ENCODE peak calls at places on chromosomes 5 and 9, in six cellular contexts. One of them, this sample, is unnamed. For H3K4me1, the result is how much of the 10 kb centered on the place peaks cover.

GRCh38 chr9:134913041-134913712 is 4.5 kb downstream of the FCN1 start:
- DNase-seq in left lung: no peak
- DNase-seq in hepatocyte: no peak
- DNase-seq in H1: no peak
- DNase-seq in heart right ventricle: no peak
- DNase-seq in upper lobe of right lung: peak
- DNase-seq in this sample: no peak

GRCh38 chr9:29556317-29556716 is 1983.0 kb upstream of the C9orf72 start:
- DNase-seq in heart right ventricle: no peak
- DNase-seq in upper lobe of right lung: no peak
- DNase-seq in left lung: no peak
- DNase-seq in H1: no peak
- DNase-seq in hepatocyte: no peak
- DNase-seq in this sample: no peak

GRCh38 chr5:6188344-6188743 is 190.0 kb downstream of the MED10 start:
- DNase-seq in hepatocyte: no peak
- DNase-seq in heart right ventricle: no peak
- DNase-seq in H1: no peak
- DNase-seq in left lung: no peak
- DNase-seq in upper lobe of right lung: no peak
- DNase-seq in this sample: no peak

GRCh38 chr5:132500931-132501628 is 10.5 kb upstream of the IRF1 start:
- DNase-seq in left lung: peak
- DNase-seq in upper lobe of right lung: peak
- DNase-seq in hepatocyte: peak
- DNase-seq in heart right ventricle: peak
- DNase-seq in H1: no peak
- DNase-seq in this sample: peak

GRCh38 chr9:132506907-132507669 is 75.3 kb upstream of the BARHL1 start:
- DNase-seq in H1: no peak
- DNase-seq in heart right ventricle: no peak
- DNase-seq in hepatocyte: no peak
- DNase-seq in upper lobe of right lung: no peak
- DNase-seq in left lung: no peak
- DNase-seq in this sample: peak

GRCh38 chr5:122500245-122501086 is 188.4 kb downstream of the SNCAIP start:
- DNase-seq in hepatocyte: peak
- DNase-seq in left lung: no peak
- DNase-seq in H1: peak
- DNase-seq in upper lobe of right lung: no peak
- DNase-seq in heart right ventricle: peak
- DNase-seq in this sample: peak

GRCh38 chr5:114174837-114175236 is 187.0 kb upstream of the KCNN2 start:
- DNase-seq in hepatocyte: no peak
- DNase-seq in H1: no peak
- DNase-seq in heart right ventricle: no peak
- DNase-seq in upper lobe of right lung: no peak
- DNase-seq in left lung: no peak
- DNase-seq in this sample: no peak

GRCh38 chr5:89047591-89047990 is 164.6 kb upstream of the MEF2C start:
- DNase-seq in upper lobe of right lung: no peak
- DNase-seq in hepatocyte: no peak
- DNase-seq in heart right ventricle: no peak
- DNase-seq in left lung: no peak
- DNase-seq in H1: no peak
- DNase-seq in this sample: no peak

GRCh38 chr9:7910426-7911015 is 110.9 kb upstream of the DMAC1 start:
- DNase-seq in hepatocyte: no peak
- DNase-seq in H1: no peak
- DNase-seq in heart right ventricle: peak
- DNase-seq in left lung: no peak
- DNase-seq in upper lobe of right lung: no peak
- DNase-seq in this sample: no peak

GRCh38 chr5:62256161-62257017 is 49.6 kb upstream of the KIF2A start:
- DNase-seq in left lung: no peak
- DNase-seq in hepatocyte: no peak
- DNase-seq in heart right ventricle: no peak
- DNase-seq in H1: no peak
- DNase-seq in upper lobe of right lung: no peak
- DNase-seq in this sample: peak

GRCh38 chr5:98110791-98111190 is 662.7 kb upstream of the RGMB start:
- DNase-seq in hepatocyte: no peak
- DNase-seq in heart right ventricle: no peak
- DNase-seq in H1: no peak
- DNase-seq in upper lobe of right lung: no peak
- DNase-seq in left lung: no peak
- DNase-seq in this sample: no peak

GRCh38 chr9:136753371-136754058 is 4.5 kb downstream of the LCN8 start:
- DNase-seq in hepatocyte: no peak
- DNase-seq in upper lobe of right lung: no peak
- DNase-seq in heart right ventricle: no peak
- DNase-seq in H1: no peak
- DNase-seq in left lung: no peak
- DNase-seq in this sample: no peak

GRCh38 chr9:136848393-136849037 is 694 bp upstream of the PHPT1 start:
- DNase-seq in left lung: peak
- DNase-seq in H1: no peak
- DNase-seq in upper lobe of right lung: peak
- DNase-seq in hepatocyte: peak
- DNase-seq in heart right ventricle: peak
- DNase-seq in this sample: peak

GRCh38 chr5:135308752-135309151 is 90.3 kb downstream of the MACROH2A1 start:
- DNase-seq in heart right ventricle: no peak
- DNase-seq in left lung: no peak
- DNase-seq in H1: no peak
- DNase-seq in hepatocyte: peak
- DNase-seq in upper lobe of right lung: no peak
- DNase-seq in this sample: no peak

GRCh38 chr5:76831108-76831447 is 12.2 kb downstream of the F2RL1 start:
- DNase-seq in left lung: no peak
- DNase-seq in hepatocyte: no peak
- DNase-seq in upper lobe of right lung: no peak
- DNase-seq in heart right ventricle: no peak
- DNase-seq in H1: no peak
- DNase-seq in this sample: no peak

GRCh38 chr9:125436613-125437443 is 175.2 kb downstream of the GAPVD1 start:
- DNase-seq in upper lobe of right lung: peak
- DNase-seq in left lung: no peak
- DNase-seq in heart right ventricle: no peak
- DNase-seq in H1: no peak
- DNase-seq in hepatocyte: no peak
- DNase-seq in this sample: no peak

GRCh38 chr9:22005700-22006605 is 3.2 kb downstream of the CDKN2B start:
- DNase-seq in hepatocyte: peak
- DNase-seq in H1: no peak
- DNase-seq in upper lobe of right lung: peak
- DNase-seq in heart right ventricle: no peak
- DNase-seq in left lung: no peak
- DNase-seq in this sample: peak

GRCh38 chr5:11302663-11303062 is 541.6 kb upstream of the DAP start:
- DNase-seq in left lung: no peak
- DNase-seq in H1: no peak
- DNase-seq in upper lobe of right lung: no peak
- DNase-seq in heart right ventricle: no peak
- DNase-seq in hepatocyte: no peak
- DNase-seq in this sample: no peak

GRCh38 chr5:76819851-76820280 is 1.0 kb downstream of the F2RL1 start:
- DNase-seq in hepatocyte: no peak
- DNase-seq in heart right ventricle: no peak
- DNase-seq in H1: no peak
- DNase-seq in left lung: peak
- DNase-seq in upper lobe of right lung: peak
- DNase-seq in this sample: no peak

GRCh38 chr5:10630126-10630525 is 66.3 kb downstream of the ANKRD33B start:
- DNase-seq in hepatocyte: no peak
- DNase-seq in left lung: no peak
- DNase-seq in heart right ventricle: no peak
- DNase-seq in H1: no peak
- DNase-seq in upper lobe of right lung: peak
- DNase-seq in this sample: no peak

GRCh38 chr9:135376511-135377173 is 102.9 kb upstream of the PPP1R26 start:
- DNase-seq in heart right ventricle: no peak
- DNase-seq in H1: no peak
- DNase-seq in upper lobe of right lung: no peak
- DNase-seq in left lung: no peak
- DNase-seq in hepatocyte: no peak
- DNase-seq in this sample: no peak

GRCh38 chr5:10111575-10111974 is 138.1 kb downstream of the ATPSCKMT start:
- DNase-seq in H1: no peak
- DNase-seq in upper lobe of right lung: no peak
- DNase-seq in heart right ventricle: no peak
- DNase-seq in hepatocyte: peak
- DNase-seq in left lung: no peak
- DNase-seq in this sample: peak

GRCh38 chr5:96509313-96509712 is 76.3 kb upstream of the PCSK1 start:
- DNase-seq in H1: no peak
- DNase-seq in upper lobe of right lung: no peak
- DNase-seq in left lung: no peak
- DNase-seq in hepatocyte: no peak
- DNase-seq in heart right ventricle: no peak
- DNase-seq in this sample: no peak

GRCh38 chr9:72952914-72953313 is at the start of gene ALDH1A1:
- DNase-seq in heart right ventricle: no peak
- DNase-seq in left lung: peak
- DNase-seq in H1: no peak
- DNase-seq in upper lobe of right lung: no peak
- DNase-seq in hepatocyte: peak
- DNase-seq in this sample: no peak

GRCh38 chr5:85096426-85096825 is 711.7 kb upstream of the EDIL3 start:
- DNase-seq in heart right ventricle: no peak
- DNase-seq in left lung: no peak
- DNase-seq in hepatocyte: no peak
- DNase-seq in upper lobe of right lung: no peak
- DNase-seq in H1: no peak
- DNase-seq in this sample: no peak

GRCh38 chr5:35416217-35416988 is 186.1 kb upstream of the PRLR start:
- DNase-seq in hepatocyte: peak
- DNase-seq in heart right ventricle: no peak
- DNase-seq in H1: no peak
- DNase-seq in upper lobe of right lung: no peak
- DNase-seq in left lung: no peak
- DNase-seq in this sample: no peak

GRCh38 chr5:144581044-144581443 is 410.4 kb downstream of the KCTD16 start:
- DNase-seq in heart right ventricle: no peak
- DNase-seq in hepatocyte: no peak
- DNase-seq in H1: no peak
- DNase-seq in left lung: no peak
- DNase-seq in upper lobe of right lung: no peak
- DNase-seq in this sample: no peak

GRCh38 chr5:108341866-108342265 is 40.0 kb downstream of the FBXL17 start:
- DNase-seq in H1: no peak
- DNase-seq in hepatocyte: no peak
- DNase-seq in upper lobe of right lung: no peak
- DNase-seq in left lung: no peak
- DNase-seq in heart right ventricle: no peak
- DNase-seq in this sample: no peak

GRCh38 chr9:95587071-95587964 is 70.5 kb upstream of the PTCH1 start:
- DNase-seq in heart right ventricle: no peak
- DNase-seq in hepatocyte: no peak
- DNase-seq in left lung: no peak
- DNase-seq in upper lobe of right lung: no peak
- DNase-seq in H1: no peak
- DNase-seq in this sample: no peak

GRCh38 chr5:160467555-160468418 is 46.1 kb downstream of the PTTG1 start:
- DNase-seq in hepatocyte: peak
- DNase-seq in upper lobe of right lung: peak
- DNase-seq in heart right ventricle: peak
- DNase-seq in left lung: peak
- DNase-seq in H1: no peak
- DNase-seq in this sample: peak
- H3K4me3 ChIP-seq in hepatocyte: no peak
- H3K4me3 ChIP-seq in upper lobe of right lung: peak
- H3K4me3 ChIP-seq in heart right ventricle: peak
- H3K4me3 ChIP-seq in left lung: no peak
- H3K4me3 ChIP-seq in H1: no peak
- H3K4me3 ChIP-seq in this sample: no peak

DNA sequence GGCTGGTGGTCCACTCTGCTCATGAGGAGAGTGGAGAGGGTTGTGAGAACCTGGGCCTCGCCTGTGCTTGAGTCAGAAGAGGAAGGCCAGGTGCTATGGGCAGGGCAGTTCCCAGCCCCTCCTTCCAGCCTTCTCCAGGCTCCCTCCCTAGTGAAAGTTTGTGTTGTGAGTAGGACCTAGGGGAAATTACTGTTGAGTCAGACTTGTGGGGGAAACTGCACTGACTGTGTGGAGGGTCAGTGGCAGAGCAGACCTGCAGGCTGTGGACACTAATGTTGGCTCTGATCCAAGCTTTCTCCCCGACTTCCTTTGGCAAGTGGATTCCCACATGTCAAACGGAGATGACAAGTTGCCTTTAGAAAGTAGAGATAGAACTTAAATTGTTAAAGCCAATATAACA is 102.6 kb downstream of the ARHGAP26 start:
- DNase-seq in heart right ventricle: peak
- DNase-seq in H1: no peak
- DNase-seq in hepatocyte: no peak
- DNase-seq in upper lobe of right lung: no peak
- DNase-seq in left lung: peak
- DNase-seq in this sample: peak
- H3K4me1 ChIP-seq in heart right ventricle: half or more
- H3K4me1 ChIP-seq in H1: under half
- H3K4me1 ChIP-seq in hepatocyte: under half
- H3K4me1 ChIP-seq in upper lobe of right lung: under half
- H3K4me1 ChIP-seq in left lung: under half
- H3K4me1 ChIP-seq in this sample: under half

GRCh38 chr9:17462869-17463464 is 115.9 kb upstream of the SH3GL2 start:
- DNase-seq in left lung: no peak
- DNase-seq in upper lobe of right lung: no peak
- DNase-seq in hepatocyte: peak
- DNase-seq in H1: no peak
- DNase-seq in heart right ventricle: peak
- DNase-seq in this sample: peak
- TF ChIP-seq CTCF in left lung: peak
- TF ChIP-seq CTCF in upper lobe of right lung: peak
- TF ChIP-seq CTCF in hepatocyte: peak
- TF ChIP-seq CTCF in H1: no peak
- TF ChIP-seq CTCF in heart right ventricle: peak
- TF ChIP-seq CTCF in this sample: peak

GRCh38 chr5:177122566-177122965 is 11.0 kb upstream of the NSD1 start:
- DNase-seq in heart right ventricle: no peak
- DNase-seq in left lung: no peak
- DNase-seq in upper lobe of right lung: no peak
- DNase-seq in H1: no peak
- DNase-seq in hepatocyte: no peak
- DNase-seq in this sample: no peak

GRCh38 chr5:177128551-177128976 is 5.0 kb upstream of the NSD1 start:
- DNase-seq in hepatocyte: no peak
- DNase-seq in heart right ventricle: no peak
- DNase-seq in left lung: no peak
- DNase-seq in H1: no peak
- DNase-seq in upper lobe of right lung: peak
- DNase-seq in this sample: no peak

GRCh38 chr5:177126771-177127170 is 6.8 kb upstream of the NSD1 start:
- DNase-seq in H1: no peak
- DNase-seq in left lung: no peak
- DNase-seq in upper lobe of right lung: no peak
- DNase-seq in hepatocyte: no peak
- DNase-seq in heart right ventricle: no peak
- DNase-seq in this sample: no peak

GRCh38 chr5:177123789-177124485 is 9.6 kb upstream of the NSD1 start:
- DNase-seq in hepatocyte: no peak
- DNase-seq in H1: no peak
- DNase-seq in left lung: no peak
- DNase-seq in heart right ventricle: no peak
- DNase-seq in upper lobe of right lung: no peak
- DNase-seq in this sample: no peak

GRCh38 chr5:177124486-177124991 is 9.0 kb upstream of the NSD1 start:
- DNase-seq in H1: no peak
- DNase-seq in heart right ventricle: no peak
- DNase-seq in hepatocyte: no peak
- DNase-seq in upper lobe of right lung: no peak
- DNase-seq in left lung: no peak
- DNase-seq in this sample: no peak
- H3K4me3 ChIP-seq in H1: no peak
- H3K4me3 ChIP-seq in heart right ventricle: no peak
- H3K4me3 ChIP-seq in hepatocyte: no peak
- H3K4me3 ChIP-seq in upper lobe of right lung: no peak
- H3K4me3 ChIP-seq in left lung: no peak
- H3K4me3 ChIP-seq in this sample: no peak

This sample was measured in BE2C.